ENCODE peak calls at places on chromosomes 7 and 10, in four cellular contexts. S is MM.1S, H is brain microvascular endothelial cell, R is body of pancreas. J is an unnamed sample.

GRCh38 chr10:31099664-31100063 is 68.0 kb upstream of the ZNF438 start:
- DNase-seq in S (no peak), R (peak), H (no peak), J (no peak)

GRCh38 chr10:66929375-66929774 is 3.5 kb downstream of the LRRTM3 start:
- DNase-seq in S (no peak), H (no peak), R (no peak), J (no peak)

GRCh38 chr7:43220250-43220649 is 107.8 kb downstream of the HECW1 start:
- DNase-seq in H (peak), R (no peak), S (no peak), J (no peak)

GRCh38 chr7:32941996-32942782 is 15.1 kb upstream of the FKBP9 start:
- DNase-seq in R (peak), S (no peak), H (peak), J (peak)

GRCh38 chr10:29691564-29692064 is 56.8 kb upstream of the SVIL start:
- DNase-seq in H (peak), S (no peak), R (no peak), J (no peak)

GRCh38 chr10:71217266-71218045 is 5.1 kb downstream of the UNC5B start:
- DNase-seq in R (no peak), H (no peak), S (no peak), J (no peak)

GRCh38 chr7:101532000-101532399 is 97.1 kb downstream of the MYL10 start:
- DNase-seq in S (peak), R (no peak), H (no peak), J (no peak)

GRCh38 chr7:67725437-67725836 is 728.8 kb downstream of the TYW1 start:
- DNase-seq in H (no peak), R (no peak), S (no peak), J (no peak)

GRCh38 chr10:85008493-85009181 is 680.2 kb downstream of the CCSER2 start:
- DNase-seq in H (no peak), R (peak), S (no peak), J (no peak)

GRCh38 chr7:77467453-77467852 is 51.3 kb upstream of the GSAP start:
- DNase-seq in R (peak), H (no peak), S (no peak), J (no peak)

GRCh38 chr7:158111556-158111880 is 476.1 kb downstream of the PTPRN2 start:
- DNase-seq in H (no peak), R (no peak), S (no peak), J (no peak)

GRCh38 chr7:140609646-140610045 is 31.0 kb downstream of the DENND2A start:
- DNase-seq in H (peak), S (no peak), R (no peak), J (no peak)

GRCh38 chr10:36634916-36635315 is 490.5 kb upstream of the ANKRD30A start:
- DNase-seq in S (no peak), H (peak), R (no peak), J (no peak)

GRCh38 chr10:126673565-126673964 is 3.1 kb upstream of the C10orf90 start:
- DNase-seq in S (no peak), H (no peak), R (no peak), J (no peak)

GRCh38 chr7:9921326-9921725 is 1052.3 kb upstream of the PHF14 start:
- DNase-seq in H (no peak), R (no peak), S (no peak), J (no peak)

GRCh38 chr7:117064688-117065087 is 111.4 kb downstream of the ST7 start:
- DNase-seq in R (no peak), S (no peak), H (no peak), J (no peak)

GRCh38 chr7:117066668-117067067 is 113.4 kb downstream of the ST7 start:
- DNase-seq in H (no peak), R (no peak), S (peak), J (peak)

GRCh38 chr7:117061751-117062150 is 108.5 kb downstream of the ST7 start:
- DNase-seq in H (peak), S (no peak), R (no peak), J (no peak)

GRCh38 chr7:117065585-117066150 is 112.4 kb downstream of the ST7 start:
- DNase-seq in R (no peak), H (no peak), S (no peak), J (no peak)

GRCh38 chr7:117062300-117062699 is 109.0 kb downstream of the ST7 start:
- DNase-seq in H (no peak), R (no peak), S (no peak), J (no peak)
- H3K4me3 ChIP-seq in H (no peak), R (no peak), S (no peak), J (no peak)

GRCh38 chr7:2567663-2568238 is 9.0 kb downstream of the IQCE start:
- DNase-seq in R (no peak), H (peak), S (no peak), J (no peak)

GRCh38 chr7:2566890-2567662 is 8.3 kb downstream of the IQCE start:
- DNase-seq in H (no peak), S (peak), R (no peak), J (peak)

GRCh38 chr7:2569421-2569820 is 10.6 kb downstream of the IQCE start:
- DNase-seq in H (no peak), R (no peak), S (no peak), J (no peak)

GRCh38 chr7:2570021-2570420 is 11.2 kb downstream of the IQCE start:
- DNase-seq in H (no peak), S (no peak), R (no peak), J (no peak)

DNA sequence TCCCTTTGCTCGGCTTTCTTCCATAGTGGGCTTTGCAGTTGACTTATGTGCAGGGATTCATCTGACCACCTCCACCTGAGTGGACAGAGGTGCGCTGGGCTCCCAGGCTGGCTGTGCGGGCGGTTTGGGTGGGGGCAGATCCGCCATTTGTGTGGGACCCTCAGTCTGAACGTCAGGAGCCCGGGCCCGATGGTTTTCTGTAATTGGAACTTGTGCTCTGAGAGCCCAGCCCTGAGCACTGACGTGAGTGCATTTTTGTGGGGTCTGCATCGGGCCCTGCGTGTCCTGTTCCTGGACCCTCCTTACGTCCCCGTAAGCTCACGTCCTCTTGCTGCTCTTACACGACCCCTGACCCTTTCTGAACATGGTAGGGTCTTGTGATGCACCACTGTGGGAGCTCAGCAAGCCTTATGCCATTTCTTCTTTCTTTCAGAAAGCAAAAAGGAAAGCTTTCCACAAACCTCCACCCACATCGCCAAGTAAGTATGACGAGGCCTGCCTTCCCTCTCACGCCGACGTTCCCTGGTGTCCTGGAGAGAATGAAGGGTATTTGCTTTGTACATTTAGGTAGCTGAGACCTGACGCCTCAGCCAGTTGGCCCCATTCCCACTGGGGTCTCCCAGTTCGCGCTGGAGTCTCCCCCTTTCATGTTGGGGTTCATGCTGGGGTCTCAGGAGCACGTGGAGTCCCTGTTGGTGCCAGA is 9.9 kb downstream of the IQCE start:
- DNase-seq in R (no peak), H (no peak), S (no peak), J (no peak)
- TF ChIP-seq CTCF in R (no peak), H (no peak), S (no peak), J (no peak)

DNA sequence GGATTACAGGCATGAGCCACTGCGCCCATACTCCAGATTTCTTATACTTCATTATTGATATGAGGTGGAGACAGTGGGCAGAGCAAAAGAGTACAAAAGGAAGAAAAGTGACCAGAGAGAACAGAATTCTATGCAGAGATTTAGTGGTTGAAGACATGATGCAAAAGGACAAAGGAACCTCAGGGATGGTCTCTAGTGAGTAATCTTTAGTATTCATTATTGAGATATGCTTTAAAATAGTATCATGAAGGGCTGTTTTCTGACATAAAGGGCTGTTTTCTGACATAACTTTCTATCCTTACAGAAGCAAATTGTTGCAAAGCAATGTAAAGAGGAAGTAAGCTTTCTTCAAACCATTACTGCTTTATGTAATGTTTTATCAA is 81.1 kb upstream of the OIT3 start:
- DNase-seq in R (no peak), S (no peak), H (no peak), J (no peak)
- H3K4me3 ChIP-seq in R (no peak), S (no peak), H (no peak), J (no peak)

DNA sequence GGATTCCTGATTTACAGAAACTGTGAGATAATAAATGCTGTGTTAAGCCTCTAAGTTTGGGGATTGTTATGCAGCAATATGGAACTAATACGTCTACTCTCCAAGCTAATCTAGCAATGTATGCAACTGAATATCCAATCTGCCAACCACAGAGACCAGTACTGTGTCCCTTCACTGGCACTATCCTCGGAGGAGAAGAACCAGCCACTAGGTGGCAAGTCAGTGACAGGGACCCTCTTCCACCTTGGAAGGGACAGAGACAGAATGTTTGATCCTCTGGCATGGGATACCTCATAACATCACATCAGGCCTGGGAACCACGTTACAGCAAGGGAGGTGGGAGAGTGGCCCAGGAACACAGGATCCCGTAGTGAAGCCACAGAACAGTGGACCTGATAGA is 96.4 kb downstream of the CREM start:
- DNase-seq in H (no peak), R (no peak), S (no peak), J (no peak)
- TF ChIP-seq CTCF in H (peak), R (no peak), S (no peak), J (no peak)